ENCODE peak calls at places on chromosomes 11 and 22, in six cellular contexts. R is fibroblast of lung, V is foreskin keratinocyte, J is lung, Q is neural progenitor cell, K is pancreas. H is an unnamed sample.

GRCh38 chr11:75553889-75554257 is 8.2 kb upstream of the SERPINH1 start:
- DNase-seq in K (no peak), J (no peak), Q (no peak), V (no peak), R (no peak), H (no peak)

GRCh38 chr11:34086554-34087278 is 18.7 kb upstream of the NAT10 start:
- DNase-seq in J (no peak), Q (no peak), K (no peak), R (peak), V (no peak), H (no peak)

GRCh38 chr22:38494498-38494897 is 11.6 kb downstream of the DDX17 start:
- DNase-seq in R (peak), J (no peak), V (no peak), K (no peak), Q (no peak), H (no peak)

GRCh38 chr11:131771471-131771870 is 401.1 kb downstream of the NTM start:
- DNase-seq in K (no peak), Q (no peak), J (no peak), R (no peak), V (no peak), H (no peak)

GRCh38 chr11:17013548-17014320 is 480 bp downstream of the PLEKHA7 start:
- DNase-seq in K (peak), V (no peak), J (no peak), Q (peak), R (peak), H (no peak)

GRCh38 chr22:29115682-29116313 is 43.0 kb downstream of the KREMEN1 start:
- DNase-seq in Q (no peak), K (no peak), V (no peak), R (peak), J (no peak), H (peak)

GRCh38 chr11:13120691-13121090 is 111.6 kb downstream of the RASSF10 start:
- DNase-seq in K (no peak), Q (no peak), R (peak), V (peak), J (no peak), H (no peak)

GRCh38 chr11:18309691-18310090 is 12.2 kb downstream of the HPS5 start:
- DNase-seq in V (no peak), Q (no peak), K (no peak), R (no peak), J (no peak), H (no peak)

GRCh38 chr11:96246718-96247540 is 96.1 kb downstream of the MAML2 start:
- DNase-seq in J (no peak), Q (no peak), V (peak), K (no peak), R (peak), H (no peak)

GRCh38 chr22:42924436-42924835 is 67.4 kb upstream of the ARFGAP3 start:
- DNase-seq in R (no peak), V (no peak), Q (no peak), J (no peak), K (no peak), H (no peak)

GRCh38 chr22:19513823-19514222 is 10.4 kb downstream of the CLDN5 start:
- DNase-seq in J (no peak), V (no peak), Q (no peak), K (no peak), R (no peak), H (no peak)

GRCh38 chr11:91912322-91912721 is 312.3 kb upstream of the FAT3 start:
- DNase-seq in V (no peak), K (no peak), J (no peak), R (no peak), Q (no peak), H (no peak)

GRCh38 chr22:20424937-20425587 is 12.6 kb downstream of the SCARF2 start:
- DNase-seq in V (peak), R (no peak), Q (peak), J (no peak), K (no peak), H (no peak)

GRCh38 chr11:36509265-36509664 is 807 bp downstream of the TRAF6 start:
- DNase-seq in R (peak), K (peak), Q (peak), J (no peak), V (peak), H (no peak)

GRCh38 chr11:111347002-111347722 is 31.9 kb downstream of the POU2AF1 start:
- DNase-seq in K (no peak), Q (no peak), J (no peak), V (no peak), R (no peak), H (no peak)

GRCh38 chr11:62708423-62709261 is 1.2 kb downstream of the GNG3 start:
- DNase-seq in R (no peak), V (no peak), Q (no peak), J (no peak), K (peak), H (no peak)

GRCh38 chr11:62707277-62707771 is at the start of the genes BSCL2 and GNG3:
- DNase-seq in K (peak), J (no peak), R (peak), Q (peak), V (no peak), H (no peak)

GRCh38 chr11:62706841-62707240 is 383 bp downstream of the BSCL2 start:
- DNase-seq in R (no peak), V (no peak), Q (no peak), K (peak), J (no peak), H (no peak)

GRCh38 chr11:62710001-62710345 is 2.5 kb downstream of the GNG3 start:
- DNase-seq in V (no peak), K (no peak), R (no peak), Q (no peak), J (no peak), H (no peak)

GRCh38 chr11:62709262-62710000 is 2.0 kb downstream of the GNG3 start:
- DNase-seq in V (peak), Q (peak), K (peak), R (peak), J (peak), H (peak)
- TF ChIP-seq CTCF in V (peak), Q (no peak), K (no peak), R (no peak), J (peak), H (no peak)

DNA sequence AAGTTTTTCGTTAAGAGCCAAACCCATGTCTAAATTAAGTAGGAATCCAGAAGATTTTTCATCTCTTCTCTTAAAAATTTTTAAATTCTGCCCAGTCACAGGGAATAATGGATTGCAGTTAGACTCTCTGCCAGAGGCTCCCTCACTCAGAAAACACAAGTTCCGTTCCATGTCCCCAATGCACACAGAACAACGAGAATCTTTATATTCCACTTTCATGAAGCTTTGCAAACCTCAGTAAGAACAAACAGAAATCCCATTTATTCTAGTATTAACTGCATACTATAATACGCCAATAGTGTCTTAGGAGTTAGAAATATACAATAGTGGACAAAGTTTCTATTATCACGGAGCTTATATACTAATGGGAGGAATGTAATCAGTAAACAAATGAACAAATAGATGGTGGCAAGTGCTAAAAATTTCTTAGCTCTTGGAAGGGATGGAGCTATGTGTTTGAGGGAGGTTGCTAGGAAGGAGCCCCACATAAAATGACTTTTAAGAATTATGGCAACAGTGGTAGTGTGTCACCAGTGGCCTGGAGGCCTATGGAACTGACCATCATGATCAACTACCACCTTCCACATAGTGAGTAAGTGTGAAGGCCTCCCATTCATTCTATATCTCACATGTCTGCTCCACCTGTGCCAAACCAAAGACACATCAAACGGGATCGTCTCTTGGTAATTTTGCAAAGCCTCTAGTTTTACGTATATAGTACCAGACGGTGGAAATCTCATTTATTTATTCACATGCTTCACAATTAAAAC is 24.9 kb downstream of the PICALM start:
- DNase-seq in J (no peak), V (no peak), K (no peak), Q (no peak), R (no peak), H (no peak)
- H3K27ac ChIP-seq in J (no peak), V (no peak), K (no peak), Q (no peak), R (no peak), H (no peak)

GRCh38 chr11:73141309-73142127 is 600 bp downstream of the FCHSD2 start:
- DNase-seq in Q (peak), R (peak), J (peak), K (peak), V (peak), H (no peak)
- TF ChIP-seq CTCF in Q (no peak), R (peak), J (no peak), K (no peak), V (no peak), H (no peak)

DNA sequence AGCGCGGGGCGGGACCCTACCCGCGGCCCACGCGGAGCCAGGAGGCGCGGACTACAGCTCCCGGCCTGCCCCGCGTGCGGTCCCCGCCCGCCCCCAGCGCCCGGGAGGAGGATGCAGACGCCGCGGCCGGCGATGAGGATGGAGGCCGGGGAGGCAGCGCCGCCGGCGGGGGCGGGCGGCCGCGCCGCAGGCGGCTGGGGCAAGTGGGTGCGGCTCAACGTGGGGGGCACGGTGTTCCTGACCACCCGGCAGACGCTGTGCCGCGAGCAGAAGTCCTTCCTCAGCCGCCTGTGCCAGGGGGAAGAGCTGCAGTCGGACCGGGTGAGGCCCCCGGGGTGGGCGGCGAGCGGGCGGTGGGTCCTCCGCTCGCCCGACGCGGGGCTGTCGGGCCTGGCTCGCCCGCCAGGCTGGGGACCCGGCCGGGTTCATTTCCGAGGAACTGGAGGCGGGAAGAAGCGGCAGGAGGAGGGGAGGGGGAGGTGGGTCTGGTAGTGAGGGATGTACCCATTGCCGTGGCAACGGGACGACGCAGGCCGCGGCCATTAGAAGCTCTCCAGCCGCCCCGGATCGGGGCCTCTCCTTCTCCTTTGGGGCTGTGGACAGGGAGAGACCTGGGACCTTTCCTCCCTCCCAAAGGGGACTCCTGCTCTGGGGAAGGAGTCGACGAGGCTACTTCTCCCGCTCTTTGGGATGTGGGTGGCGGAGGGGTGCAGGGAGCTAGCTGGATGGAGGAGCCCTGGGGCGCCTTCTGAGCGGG is at the start of gene KCTD17:
- DNase-seq in R (peak), V (no peak), J (peak), K (peak), Q (peak), H (no peak)
- H3K27ac ChIP-seq in R (peak), V (no peak), J (no peak), K (no peak), Q (no peak), H (no peak)

GRCh38 chr11:64269380-64270234 is 14.9 kb downstream of the BAD start:
- DNase-seq in J (peak), Q (peak), V (peak), K (peak), R (peak), H (peak)
- TF ChIP-seq CTCF in J (no peak), Q (peak), V (peak), K (no peak), R (no peak), H (no peak)

GRCh38 chr11:8768625-8769333 is 86.2 kb downstream of the RPL27A start:
- DNase-seq in J (peak), Q (no peak), K (no peak), R (peak), V (peak), H (no peak)
- H3K27ac ChIP-seq in J (peak), Q (no peak), K (no peak), R (peak), V (no peak), H (peak)

GRCh38 chr11:72682238-72682872 is 8.1 kb upstream of the PDE2A start:
- DNase-seq in R (no peak), K (no peak), Q (no peak), J (no peak), V (no peak), H (no peak)
- TF ChIP-seq CTCF in R (no peak), K (no peak), Q (no peak), J (no peak), V (no peak), H (no peak)

H was measured in AG04450.